ENCODE peak calls at places on chromosomes 6 and 20, in ten cellular contexts. G is mammary epithelial cell; K is naive B cell; T is glutamatergic neuron; F is upper lobe of right lung; R is EL; N is stimulated activated CD4-positive, alpha-beta T cell treated with anti-CD3 and anti-CD28 coated beads, Interleukin-1b, Interleukin-23, amount 100 ng/mL, for 4 hours; S is NCI-H82; M is HS-27A; Z is A673. V is an unnamed sample.

GRCh38 chr6:132971676-132972075 is 157.3 kb downstream of the RPS12 start:
- DNase-seq in G (no peak), K (no peak), T (no peak), F (no peak), R (no peak), N (no peak), S (no peak), M (no peak), Z (no peak), V (peak)

GRCh38 chr6:157246048-157246630 is 77.2 kb downstream of the TMEM242 start:
- DNase-seq in G (no peak), K (no peak), T (no peak), F (no peak), R (no peak), N (no peak), S (no peak), M (no peak), Z (no peak), V (no peak)

GRCh38 chr6:113556775-113557174 is 300.4 kb upstream of the MARCKS start:
- DNase-seq in G (no peak), K (no peak), T (no peak), F (no peak), R (no peak), N (no peak), S (peak), M (no peak), Z (no peak), V (no peak)

GRCh38 chr20:21433329-21433890 is 36.1 kb upstream of the NKX2-4 start:
- DNase-seq in G (peak), K (no peak), T (no peak), F (no peak), R (peak), N (no peak), S (peak), M (no peak), Z (no peak), V (peak)

GRCh38 chr6:43578748-43579147 is 2.8 kb downstream of the POLH start:
- DNase-seq in G (no peak), K (no peak), T (no peak), F (no peak), R (no peak), N (no peak), S (no peak), M (no peak), Z (no peak), V (no peak)

GRCh38 chr6:150069707-150070106 is 786 bp upstream of the ULBP3 start:
- DNase-seq in G (no peak), K (no peak), T (peak), F (no peak), R (no peak), N (no peak), S (peak), M (no peak), Z (no peak), V (no peak)

GRCh38 chr6:44217332-44218143 is 812 bp downstream of the MYMX start:
- DNase-seq in G (peak), K (no peak), T (peak), F (peak), R (no peak), N (no peak), S (no peak), M (no peak), Z (no peak), V (peak)

GRCh38 chr6:30782425-30783014 is 38.2 kb upstream of the IER3 start:
- DNase-seq in G (peak), K (no peak), T (no peak), F (no peak), R (peak), N (no peak), S (no peak), M (no peak), Z (no peak), V (peak)

GRCh38 chr6:41780623-41781301 is at the start of gene PRICKLE4:
- DNase-seq in G (no peak), K (no peak), T (peak), F (peak), R (peak), N (no peak), S (peak), M (no peak), Z (peak), V (peak)

GRCh38 chr6:4853349-4853748 is 77.1 kb downstream of the CDYL start:
- DNase-seq in G (no peak), K (no peak), T (no peak), F (no peak), R (no peak), N (no peak), S (no peak), M (no peak), Z (no peak), V (no peak)